ENCODE peak calls at places on chromosomes 11 and 22, in six cellular contexts. Q is mucosa of descending colon, J is A549, N is left lung, S is IMR-90, Z is kidney epithelial cell. I is an unnamed sample.

GRCh38 chr11:10076458-10077141 is 217.4 kb downstream of the SBF2 start:
- DNase-seq in Z (no peak), S (peak; percentile 63), N (no peak), J (peak; percentile 48), Q (no peak), I (no peak)

GRCh38 chr11:111194789-111195188 is 50.7 kb upstream of the POU2AF2 start:
- DNase-seq in Z (no peak), Q (no peak), S (no peak), N (no peak), J (no peak), I (no peak)

GRCh38 chr22:46175631-46176030 is 25.3 kb downstream of the PPARA start:
- DNase-seq in J (no peak), Z (no peak), N (no peak), Q (no peak), S (peak; percentile 86), I (peak; percentile 44)

GRCh38 chr11:91707652-91708051 is 517.0 kb upstream of the FAT3 start:
- DNase-seq in N (no peak), S (no peak), J (no peak), Q (no peak), Z (no peak), I (no peak)

GRCh38 chr22:18091916-18092526 is 14.2 kb downstream of the PEX26 start:
- DNase-seq in Z (no peak), S (peak; percentile 43), N (no peak), Q (peak; percentile 87), J (peak; percentile 78), I (no peak)

GRCh38 chr11:121711900-121712424 is 259.2 kb upstream of the SORL1-AS1 start:
- DNase-seq in J (no peak), Z (no peak), S (peak; percentile 39), N (no peak), Q (no peak), I (no peak)

GRCh38 chr11:103031834-103032233 is 60.1 kb downstream of the DCUN1D5 start:
- DNase-seq in S (peak; percentile 61), Q (no peak), Z (no peak), N (no peak), J (no peak), I (peak; percentile 55)

GRCh38 chr22:41613456-41613855 is 7.4 kb downstream of the DESI1 start:
- DNase-seq in J (no peak), N (no peak), Z (no peak), Q (no peak), S (peak; percentile 39), I (no peak)

GRCh38 chr22:28023774-28024173 is 104.7 kb upstream of the PITPNB start:
- DNase-seq in S (no peak), J (no peak), Z (no peak), Q (no peak), N (peak; percentile 8), I (no peak)

GRCh38 chr11:62614275-62614674 is 1.2 kb downstream of the ROM1 start:
- DNase-seq in N (no peak), S (no peak), Z (no peak), Q (no peak), J (no peak), I (no peak)

GRCh38 chr11:62615521-62615920 is 2.5 kb downstream of the ROM1 start:
- DNase-seq in J (no peak), S (no peak), N (no peak), Z (no peak), Q (no peak), I (no peak)

GRCh38 chr11:62612366-62613274 is at the start of the genes EML3 and ROM1:
- DNase-seq in Q (peak; percentile 94), J (peak; percentile 88), N (peak; percentile 89), Z (no peak), S (peak; percentile 63), I (no peak)

GRCh38 chr11:62611705-62612365 is 740 bp downstream of the EML3 start:
- DNase-seq in Q (peak; percentile 69), J (peak; percentile 48), N (peak; percentile 71), S (peak; percentile 60), Z (no peak), I (no peak)

GRCh38 chr11:62613275-62613864 is 313 bp downstream of the ROM1 start:
- DNase-seq in J (no peak), Z (no peak), S (no peak), N (no peak), Q (no peak), I (no peak)
- H3K4me3 ChIP-seq in J (peak overlapping the region; percentile 61), Z (no peak overlapping the region), S (peak overlapping the region; percentile 14), N (no peak overlapping the region), Q (no peak overlapping the region), I (no peak overlapping the region)

GRCh38 chr11:75144716-75145014 is 6.2 kb upstream of the SLCO2B1 start:
- DNase-seq in Z (no peak), Q (no peak), S (no peak), N (no peak), J (no peak), I (no peak)
- TF ChIP-seq CTCF in Z (no peak), Q (no peak), S (no peak), N (no peak), J (no peak), I (no peak)

GRCh38 chr11:36507824-36508489 is 2.1 kb downstream of the TRAF6 start:
- DNase-seq in S (no peak), Q (no peak), N (no peak), J (no peak), Z (no peak), I (no peak)
- H3K4me3 ChIP-seq in S (no peak overlapping the region), Q (no peak overlapping the region), N (no peak overlapping the region), J (no peak overlapping the region), Z (no peak overlapping the region), I (peak overlapping the region; percentile 99)

DNA sequence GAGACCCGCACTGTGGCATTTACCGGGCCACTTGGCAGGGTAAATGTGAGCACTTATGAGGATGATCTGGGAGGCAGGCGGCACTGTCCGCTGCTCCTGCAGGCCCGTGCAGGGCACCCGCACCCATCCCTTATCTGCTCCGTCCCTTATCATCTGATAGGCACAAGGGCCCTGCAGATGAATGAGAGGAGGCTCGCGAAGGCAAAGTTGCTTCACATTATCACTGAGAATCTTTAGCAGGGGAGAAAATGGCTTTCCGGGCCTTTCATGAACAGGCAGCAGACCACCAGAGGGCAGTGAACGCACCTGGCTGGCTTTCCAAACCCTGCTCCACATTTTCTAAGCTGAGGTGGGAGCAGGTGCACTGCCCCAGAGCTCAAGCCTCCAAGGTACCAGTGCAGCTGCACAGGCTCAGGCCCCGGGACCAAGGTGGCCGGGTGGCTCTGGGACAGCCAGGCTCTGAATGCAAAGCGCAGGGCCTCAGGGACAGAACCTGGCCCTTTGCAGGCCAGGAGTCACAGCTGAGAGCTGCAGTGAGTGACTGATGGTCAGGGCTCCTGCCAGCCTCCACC is 165.6 kb downstream of the SHANK2 start:
- DNase-seq in Q (no peak), Z (no peak), N (no peak), J (peak; percentile 47), S (peak; percentile 10), I (no peak)
- TF ChIP-seq CTCF in Q (no peak), Z (peak; percentile 82), N (no peak), J (peak; percentile 62), S (peak; percentile 49), I (peak; percentile 46)

GRCh38 chr22:26168934-26169311 is 339 bp upstream of the SEZ6L start:
- DNase-seq in Q (no peak), J (no peak), Z (no peak), N (no peak), S (no peak), I (no peak)
- H3K4me3 ChIP-seq in Q (no peak overlapping the region), J (no peak overlapping the region), Z (no peak overlapping the region), N (no peak overlapping the region), S (no peak overlapping the region), I (peak overlapping the region; percentile 30)

GRCh38 chr22:24178502-24179440 is 2.5 kb upstream of the SUSD2 start:
- DNase-seq in J (no peak), S (no peak), Q (no peak), N (no peak), Z (no peak), I (no peak)
- TF ChIP-seq CTCF in J (peak; percentile 31), S (peak; percentile 31), Q (no peak), N (no peak), Z (peak; percentile 33), I (peak; percentile 27)

GRCh38 chr11:132125855-132126841 is 755.7 kb downstream of the NTM start:
- DNase-seq in J (no peak), N (no peak), Z (no peak), S (peak; percentile 26), Q (no peak), I (no peak)
- H3K4me3 ChIP-seq in J (no peak overlapping the region), N (no peak overlapping the region), Z (peak overlapping the region; percentile 17), S (peak overlapping the region; percentile 9), Q (no peak overlapping the region), I (peak overlapping the region; percentile 46)

GRCh38 chr11:108115495-108116140 is 5.7 kb upstream of the ACAT1 start:
- DNase-seq in S (peak; percentile 89), N (peak; percentile 77), Z (peak; percentile 85), J (peak; percentile 53), Q (peak; percentile 61), I (no peak)

GRCh38 chr11:108125126-108125525 is 3.8 kb downstream of the ACAT1 start:
- DNase-seq in S (no peak), Q (no peak), Z (no peak), J (no peak), N (no peak), I (no peak)

GRCh38 chr11:108122166-108122628 is 830 bp downstream of the ACAT1 start:
- DNase-seq in N (no peak), J (peak; percentile 12), Z (no peak), S (no peak), Q (no peak), I (no peak)

GRCh38 chr11:108117746-108118371 is 3.5 kb upstream of the ACAT1 start:
- DNase-seq in S (peak; percentile 76), Q (no peak), Z (peak; percentile 29), J (peak; percentile 63), N (no peak), I (no peak)

GRCh38 chr11:108121274-108122155 is at the start of gene ACAT1:
- DNase-seq in Z (peak; percentile 44), Q (peak; percentile 99), S (peak; percentile 82), N (peak; percentile 97), J (peak; percentile 86), I (no peak)
- TF ChIP-seq CTCF in Z (peak; percentile 11), Q (peak; percentile 34), S (peak; percentile 18), N (no peak), J (no peak), I (peak; percentile 18)

DNA sequence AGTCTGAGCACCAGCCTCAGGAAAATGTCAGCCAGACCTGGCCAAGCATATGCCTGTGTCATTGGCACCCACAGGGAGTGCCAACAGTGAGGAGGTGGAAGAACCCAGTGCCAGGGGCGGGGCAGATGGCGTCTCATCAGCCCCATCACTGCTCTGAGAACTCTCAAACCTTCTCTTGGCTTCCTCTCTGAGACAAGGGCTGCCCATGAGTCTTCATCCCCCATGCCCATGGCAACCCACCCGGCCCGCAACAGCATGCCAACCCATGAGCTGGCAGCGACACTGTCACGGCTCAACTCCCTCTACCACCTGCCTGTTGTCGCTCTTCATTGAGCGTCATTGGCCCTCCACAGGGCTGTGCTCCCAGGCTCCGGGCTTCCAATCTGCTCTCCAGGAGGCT is 340.5 kb downstream of the BUD13 start:
- DNase-seq in Z (no peak), J (no peak), Q (no peak), N (no peak), S (no peak), I (no peak)
- H3K4me3 ChIP-seq in Z (no peak overlapping the region), J (no peak overlapping the region), Q (no peak overlapping the region), N (no peak overlapping the region), S (no peak overlapping the region), I (no peak overlapping the region)